ENCODE peak calls at places on chromosome 4, in six cellular contexts. One of them, this sample, is unnamed.

GRCh38 chr4:41022116-41022515 is 192.2 kb downstream of the APBB2 start:
- DNase-seq in NCI-H1417: no peak
- DNase-seq in iPS-NIHi11: no peak
- DNase-seq in NCI-H774: no peak
- DNase-seq in stomach: no peak
- DNase-seq in stimulated activated CD8-positive, alpha-beta memory T cell treated with anti-CD3 and anti-CD28 coated beads, Interleukin-7, amount 100 ng/mL, for 4 hours: no peak
- DNase-seq in this sample: no peak

GRCh38 chr4:132709024-132709423 is 440.1 kb upstream of the PCDH10 start:
- DNase-seq in NCI-H1417: no peak
- DNase-seq in iPS-NIHi11: no peak
- DNase-seq in NCI-H774: no peak
- DNase-seq in stomach: no peak
- DNase-seq in stimulated activated CD8-positive, alpha-beta memory T cell treated with anti-CD3 and anti-CD28 coated beads, Interleukin-7, amount 100 ng/mL, for 4 hours: no peak
- DNase-seq in this sample: no peak

GRCh38 chr4:1775731-1776500 is 17.2 kb upstream of the FGFR3 start:
- DNase-seq in NCI-H1417: no peak
- DNase-seq in iPS-NIHi11: no peak
- DNase-seq in NCI-H774: no peak
- DNase-seq in stomach: no peak
- DNase-seq in stimulated activated CD8-positive, alpha-beta memory T cell treated with anti-CD3 and anti-CD28 coated beads, Interleukin-7, amount 100 ng/mL, for 4 hours: no peak
- DNase-seq in this sample: no peak

GRCh38 chr4:151434183-151434860 is 25.3 kb downstream of the FHIP1A start:
- DNase-seq in NCI-H1417: no peak
- DNase-seq in iPS-NIHi11: no peak
- DNase-seq in NCI-H774: no peak
- DNase-seq in stomach: no peak
- DNase-seq in stimulated activated CD8-positive, alpha-beta memory T cell treated with anti-CD3 and anti-CD28 coated beads, Interleukin-7, amount 100 ng/mL, for 4 hours: no peak
- DNase-seq in this sample: no peak

GRCh38 chr4:1641671-1642070 is 42.4 kb downstream of the FAM53A start:
- DNase-seq in NCI-H1417: no peak
- DNase-seq in iPS-NIHi11: no peak
- DNase-seq in NCI-H774: no peak
- DNase-seq in stomach: no peak
- DNase-seq in stimulated activated CD8-positive, alpha-beta memory T cell treated with anti-CD3 and anti-CD28 coated beads, Interleukin-7, amount 100 ng/mL, for 4 hours: no peak
- DNase-seq in this sample: no peak

GRCh38 chr4:159012381-159012780 is 90.5 kb upstream of the RAPGEF2 start:
- DNase-seq in NCI-H1417: no peak
- DNase-seq in iPS-NIHi11: no peak
- DNase-seq in NCI-H774: no peak
- DNase-seq in stomach: no peak
- DNase-seq in stimulated activated CD8-positive, alpha-beta memory T cell treated with anti-CD3 and anti-CD28 coated beads, Interleukin-7, amount 100 ng/mL, for 4 hours: no peak
- DNase-seq in this sample: no peak

GRCh38 chr4:40211224-40212185 is 14.7 kb downstream of the RHOH start:
- DNase-seq in NCI-H1417: no peak
- DNase-seq in iPS-NIHi11: no peak
- DNase-seq in NCI-H774: no peak
- DNase-seq in stomach: no peak
- DNase-seq in stimulated activated CD8-positive, alpha-beta memory T cell treated with anti-CD3 and anti-CD28 coated beads, Interleukin-7, amount 100 ng/mL, for 4 hours: no peak
- DNase-seq in this sample: no peak

GRCh38 chr4:103375278-103375677 is 177.1 kb upstream of the CENPE start:
- DNase-seq in NCI-H1417: no peak
- DNase-seq in iPS-NIHi11: no peak
- DNase-seq in NCI-H774: no peak
- DNase-seq in stomach: no peak
- DNase-seq in stimulated activated CD8-positive, alpha-beta memory T cell treated with anti-CD3 and anti-CD28 coated beads, Interleukin-7, amount 100 ng/mL, for 4 hours: no peak
- DNase-seq in this sample: no peak

GRCh38 chr4:102355748-102356147 is 10.5 kb upstream of the SLC39A8 start:
- DNase-seq in NCI-H1417: no peak
- DNase-seq in iPS-NIHi11: no peak
- DNase-seq in NCI-H774: no peak
- DNase-seq in stomach: no peak
- DNase-seq in stimulated activated CD8-positive, alpha-beta memory T cell treated with anti-CD3 and anti-CD28 coated beads, Interleukin-7, amount 100 ng/mL, for 4 hours: no peak
- DNase-seq in this sample: no peak

GRCh38 chr4:1969928-1970723 is 38.6 kb downstream of the NELFA start:
- DNase-seq in NCI-H1417: no peak
- DNase-seq in iPS-NIHi11: no peak
- DNase-seq in NCI-H774: no peak
- DNase-seq in stomach: no peak
- DNase-seq in stimulated activated CD8-positive, alpha-beta memory T cell treated with anti-CD3 and anti-CD28 coated beads, Interleukin-7, amount 100 ng/mL, for 4 hours: no peak
- DNase-seq in this sample: no peak

GRCh38 chr4:87896020-87896621 is 63.4 kb downstream of the MEPE start:
- DNase-seq in NCI-H1417: no peak
- DNase-seq in iPS-NIHi11: peak
- DNase-seq in NCI-H774: no peak
- DNase-seq in stomach: no peak
- DNase-seq in stimulated activated CD8-positive, alpha-beta memory T cell treated with anti-CD3 and anti-CD28 coated beads, Interleukin-7, amount 100 ng/mL, for 4 hours: no peak
- DNase-seq in this sample: no peak

GRCh38 chr4:3128058-3128457 is 53.6 kb downstream of the HTT start:
- DNase-seq in NCI-H1417: no peak
- DNase-seq in iPS-NIHi11: no peak
- DNase-seq in NCI-H774: no peak
- DNase-seq in stomach: no peak
- DNase-seq in stimulated activated CD8-positive, alpha-beta memory T cell treated with anti-CD3 and anti-CD28 coated beads, Interleukin-7, amount 100 ng/mL, for 4 hours: no peak
- DNase-seq in this sample: no peak

This sample was measured in NCI-H1436 treated with DMSO at 0.1 percent for 48 hours.